ENCODE peak calls at places on chromosomes 12 and 14, in five cellular contexts. K is Kasumi-1, S is substantia nigra, G is SJSA1, I is Caki2. F is an unnamed sample.

GRCh38 chr14:21467620-21468019 is 9.1 kb downstream of the RAB2B start:
- DNase-seq in K (no peak), S (no peak), G (no peak), I (no peak), F (no peak)

GRCh38 chr12:111467862-111468245 is 62.1 kb downstream of the SH2B3 start:
- DNase-seq in K (no peak), S (no peak), G (no peak), I (no peak), F (no peak)

GRCh38 chr14:22865424-22866215 is 5.9 kb upstream of the LRP10 start:
- DNase-seq in K (peak), S (no peak), G (no peak), I (no peak), F (no peak)

GRCh38 chr14:104432611-104433231 is 146.8 kb upstream of the C14orf180 start:
- DNase-seq in K (no peak), S (no peak), G (no peak), I (no peak), F (no peak)

GRCh38 chr12:23949212-23950010 is at the start of gene SOX5:
- DNase-seq in K (no peak), S (no peak), G (peak), I (no peak), F (no peak)

GRCh38 chr12:130588696-130589095 is 127.4 kb downstream of the RIMBP2 start:
- DNase-seq in K (no peak), S (no peak), G (no peak), I (no peak), F (no peak)

GRCh38 chr14:104792101-104792884 is 3.3 kb downstream of the AKT1 start:
- DNase-seq in K (no peak), S (no peak), G (no peak), I (no peak), F (no peak)

GRCh38 chr14:103374121-103374520 is 11.1 kb upstream of the MARK3 start:
- DNase-seq in K (no peak), S (no peak), G (no peak), I (no peak), F (no peak)

GRCh38 chr12:24307716-24308335 is 358.4 kb upstream of the SOX5 start:
- DNase-seq in K (peak), S (no peak), G (no peak), I (peak), F (no peak)

GRCh38 chr14:22887260-22887989 is 4.4 kb downstream of the REM2 start:
- DNase-seq in K (no peak), S (no peak), G (no peak), I (peak), F (no peak)

GRCh38 chr12:66929121-66929520 is 250.2 kb upstream of the GRIP1 start:
- DNase-seq in K (no peak), S (no peak), G (no peak), I (no peak), F (no peak)

GRCh38 chr12:45220366-45220931 is 4.6 kb downstream of the ANO6 start:
- DNase-seq in K (no peak), S (no peak), G (no peak), I (no peak), F (no peak)

GRCh38 chr12:48826209-48826855 is 8.0 kb downstream of the CACNB3 start:
- DNase-seq in K (no peak), S (no peak), G (no peak), I (no peak), F (no peak)

GRCh38 chr12:32586390-32586789 is 92.7 kb upstream of the DNM1L start:
- DNase-seq in K (peak), S (no peak), G (no peak), I (no peak), F (peak)

GRCh38 chr14:68520637-68521556 is 272.0 kb downstream of the ZFP36L1 start:
- DNase-seq in K (no peak), S (no peak), G (peak), I (peak), F (no peak)

GRCh38 chr14:75459099-75459741 is 31.4 kb downstream of the JDP2 start:
- DNase-seq in K (peak), S (no peak), G (no peak), I (peak), F (no peak)

GRCh38 chr12:108816652-108817335 is 40.6 kb downstream of the SSH1 start:
- DNase-seq in K (no peak), S (peak), G (no peak), I (no peak), F (no peak)

GRCh38 chr12:115485967-115486366 is 791.5 kb downstream of the MED13L start:
- DNase-seq in K (no peak), S (no peak), G (no peak), I (no peak), F (no peak)

GRCh38 chr12:110825530-110825929 is 21.3 kb upstream of the CCDC63 start:
- DNase-seq in K (no peak), S (no peak), G (no peak), I (no peak), F (no peak)

F was measured in nucleus accumbens.